ENCODE peak calls at places on chromosomes 11 and 22, in six cellular contexts. O, Z, S, R, C and V are unnamed samples.
A peak's percentile ranks its signal among the peaks of the same experiment; 100 is the strongest.

GRCh38 chr11:32210601-32211000 is 119.7 kb downstream of the RCN1 start:
- DNase-seq in O (no peak), Z (no peak), S (no peak), R (no peak), C (no peak), V (no peak)

GRCh38 chr22:44197271-44197670 is 16.5 kb downstream of the PARVG start:
- DNase-seq in O (no peak), Z (peak; percentile 26), S (no peak), R (no peak), C (no peak), V (no peak)

GRCh38 chr22:28560005-28560742 is 119.5 kb downstream of the TTC28 start:
- DNase-seq in O (no peak), Z (no peak), S (no peak), R (no peak), C (no peak), V (no peak)

GRCh38 chr11:74141274-74141695 is 29.5 kb downstream of the C2CD3 start:
- DNase-seq in O (no peak), Z (no peak), S (no peak), R (peak; percentile 11), C (no peak), V (no peak)

GRCh38 chr11:206002-206384 is 1.2 kb downstream of the BET1L start:
- DNase-seq in O (no peak), Z (no peak), S (peak; percentile 28), R (no peak), C (no peak), V (no peak)

GRCh38 chr11:116782728-116783127 is 5.1 kb downstream of the ZPR1 start:
- DNase-seq in O (no peak), Z (no peak), S (no peak), R (no peak), C (no peak), V (no peak)

GRCh38 chr22:28019360-28019759 is 100.3 kb upstream of the PITPNB start:
- DNase-seq in O (no peak), Z (no peak), S (peak; percentile 78), R (no peak), C (no peak), V (no peak)

GRCh38 chr11:68454767-68455166 is 5.8 kb upstream of the PPP6R3 start:
- DNase-seq in O (no peak), Z (no peak), S (no peak), R (peak; percentile 21), C (no peak), V (no peak)

GRCh38 chr11:31761636-31762035 is 49.5 kb downstream of the PAX6 start:
- DNase-seq in O (no peak), Z (no peak), S (no peak), R (no peak), C (no peak), V (no peak)

GRCh38 chr11:43756575-43756974 is 76.0 kb downstream of the HSD17B12 start:
- DNase-seq in O (no peak), Z (no peak), S (no peak), R (no peak), C (no peak), V (no peak)

GRCh38 chr11:19777342-19778102 is 64.9 kb downstream of the NAV2 start:
- DNase-seq in O (no peak), Z (no peak), S (no peak), R (peak; percentile 40), C (no peak), V (no peak)

GRCh38 chr11:111335596-111335995 is 37.2 kb downstream of the POU2AF3 start:
- DNase-seq in O (no peak), Z (no peak), S (no peak), R (no peak), C (no peak), V (no peak)

GRCh38 chr11:30798547-30799236 is 212.5 kb upstream of the MPPED2 start:
- DNase-seq in O (no peak), Z (no peak), S (no peak), R (no peak), C (no peak), V (no peak)

GRCh38 chr11:134410766-134411165 is 1.3 kb downstream of the B3GAT1 start:
- DNase-seq in O (no peak), Z (no peak), S (no peak), R (no peak), C (no peak), V (no peak)
- H3K4me3 ChIP-seq in O (no peak overlapping the region), Z (peak overlapping the region; percentile 49), S (no peak overlapping the region), R (peak overlapping the region; percentile 74), C (no peak overlapping the region), V (no peak overlapping the region)

GRCh38 chr11:78851883-78852586 is 277.4 kb upstream of the NARS2 start:
- DNase-seq in O (no peak), Z (no peak), S (no peak), R (no peak), C (no peak), V (no peak)
- H3K27ac ChIP-seq in O (no peak overlapping the region), Z (no peak overlapping the region), S (no peak overlapping the region), R (no peak overlapping the region), C (no peak overlapping the region), V (no peak overlapping the region)

GRCh38 chr11:63611395-63611747 is 2.9 kb downstream of the PLAAT3 start:
- DNase-seq in O (no peak), Z (no peak), S (no peak), R (no peak), C (no peak), V (no peak)
- H3K4me1 ChIP-seq in O (peaks cover 50% of the 10 kb centered on the region), Z (no peaks in the 10 kb centered on the region), S (peaks cover 24% of the 10 kb centered on the region), R (peaks cover 12% of the 10 kb centered on the region), C (peaks cover 63% of the 10 kb centered on the region), V (peaks cover 11% of the 10 kb centered on the region)

GRCh38 chr11:123301696-123302400 is 106.8 kb upstream of the CLMP start:
- DNase-seq in O (no peak), Z (peak; percentile 69), S (peak; percentile 72), R (peak; percentile 94), C (peak; percentile 16), V (no peak)

GRCh38 chr11:123299721-123300120 is 104.7 kb upstream of the CLMP start:
- DNase-seq in O (no peak), Z (no peak), S (no peak), R (no peak), C (no peak), V (no peak)

GRCh38 chr11:123298488-123299447 is 103.7 kb upstream of the CLMP start:
- DNase-seq in O (no peak), Z (no peak), S (no peak), R (no peak), C (no peak), V (no peak)

GRCh38 chr11:123302751-123303195 is 107.7 kb upstream of the CLMP start:
- DNase-seq in O (no peak), Z (no peak), S (no peak), R (peak; percentile 27), C (no peak), V (no peak)

DNA sequence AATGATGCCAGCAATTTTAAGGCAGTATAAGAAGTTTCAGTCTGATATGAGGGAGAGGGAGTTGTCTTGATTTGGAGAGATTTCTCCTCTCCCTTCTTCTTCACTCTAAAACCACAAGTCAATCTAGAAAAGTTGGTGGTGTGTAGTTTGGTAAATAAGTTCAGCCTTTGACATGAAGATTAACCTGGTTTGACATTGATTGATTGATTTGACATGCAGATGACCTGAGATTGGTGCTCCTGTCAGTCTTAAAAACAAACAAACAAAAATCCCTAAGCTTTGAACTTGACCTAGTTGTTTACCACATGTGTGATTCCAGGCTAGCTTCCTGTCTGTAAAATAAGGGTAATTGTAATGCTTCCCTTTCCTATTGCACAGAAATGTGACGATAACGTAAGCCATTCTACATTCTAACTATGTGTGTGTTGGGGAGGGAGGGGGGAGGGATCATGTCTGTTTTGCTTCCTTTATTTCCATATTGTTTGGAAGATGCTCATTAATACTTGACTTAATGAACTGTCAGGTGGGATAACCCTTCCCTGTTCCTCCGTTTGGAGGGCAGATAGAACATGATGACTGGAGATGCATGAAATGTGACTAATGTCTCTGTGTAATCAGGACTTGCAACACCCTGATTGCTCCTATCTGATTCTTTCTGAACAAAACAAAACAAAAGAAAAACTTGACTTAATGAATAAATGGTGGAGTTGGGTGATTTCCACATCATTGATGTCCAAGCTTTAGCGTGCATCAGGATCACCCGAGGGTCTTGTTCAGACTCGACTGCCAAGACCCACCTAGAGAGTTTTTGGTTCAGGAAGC is 106.0 kb upstream of the CLMP start:
- DNase-seq in O (no peak), Z (no peak), S (no peak), R (no peak), C (no peak), V (no peak)
- H3K4me3 ChIP-seq in O (peak overlapping the region; percentile 76), Z (peak overlapping the region; percentile 55), S (peak overlapping the region; percentile 26), R (no peak overlapping the region), C (peak overlapping the region; percentile 38), V (no peak overlapping the region)

GRCh38 chr11:112513417-112513816 is 252.8 kb upstream of the PLET1 start:
- DNase-seq in O (no peak), Z (no peak), S (no peak), R (no peak), C (no peak), V (no peak)
- H3K27ac ChIP-seq in O (no peak overlapping the region), Z (no peak overlapping the region), S (no peak overlapping the region), R (no peak overlapping the region), C (no peak overlapping the region), V (no peak overlapping the region)

DNA sequence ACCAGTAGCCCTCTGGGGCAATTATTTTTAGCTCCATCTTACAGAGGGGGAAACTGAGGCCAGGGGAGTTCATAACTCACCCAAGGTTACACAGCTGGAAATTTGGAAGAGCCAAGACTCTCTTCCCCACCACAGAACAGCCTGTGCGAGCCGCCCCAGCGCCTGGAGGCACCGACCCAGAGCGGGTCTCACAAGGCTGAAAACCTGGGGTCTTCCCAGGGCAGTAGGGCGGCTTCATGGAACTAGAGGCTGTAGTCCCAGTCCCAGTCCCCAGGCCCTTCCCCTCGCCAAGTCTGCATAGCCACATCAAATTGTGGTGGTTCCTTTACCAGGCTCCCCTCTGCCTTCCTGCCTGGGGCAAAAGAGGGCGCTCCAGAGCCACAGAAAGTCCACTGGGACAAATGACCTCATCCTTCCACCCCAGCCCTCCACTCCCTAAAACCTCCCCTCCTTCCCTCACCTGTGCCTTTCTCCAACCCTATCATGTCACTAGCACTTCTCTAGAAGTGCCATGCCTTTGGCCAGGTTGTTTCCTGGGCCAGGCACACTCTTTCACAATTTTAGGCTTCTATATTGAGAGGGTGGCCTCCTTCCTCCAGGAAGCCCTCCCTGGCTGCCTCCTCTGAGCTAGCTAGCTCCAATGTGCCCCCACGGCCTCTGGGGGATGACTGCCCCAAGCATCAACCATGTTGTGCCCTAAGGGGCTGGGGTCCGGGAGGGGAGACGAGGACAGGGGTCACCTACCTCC is 15.2 kb upstream of the CDC42EP1 start:
- DNase-seq in O (no peak), Z (peak; percentile 58), S (peak; percentile 89), R (peak; percentile 83), C (no peak), V (no peak)
- H3K4me1 ChIP-seq in O (peaks cover 59% of the 10 kb centered on the region), Z (peaks cover 10% of the 10 kb centered on the region), S (peaks cover 36% of the 10 kb centered on the region), R (peaks cover 30% of the 10 kb centered on the region), C (peaks cover 57% of the 10 kb centered on the region), V (peaks cover 5% of the 10 kb centered on the region)

DNA sequence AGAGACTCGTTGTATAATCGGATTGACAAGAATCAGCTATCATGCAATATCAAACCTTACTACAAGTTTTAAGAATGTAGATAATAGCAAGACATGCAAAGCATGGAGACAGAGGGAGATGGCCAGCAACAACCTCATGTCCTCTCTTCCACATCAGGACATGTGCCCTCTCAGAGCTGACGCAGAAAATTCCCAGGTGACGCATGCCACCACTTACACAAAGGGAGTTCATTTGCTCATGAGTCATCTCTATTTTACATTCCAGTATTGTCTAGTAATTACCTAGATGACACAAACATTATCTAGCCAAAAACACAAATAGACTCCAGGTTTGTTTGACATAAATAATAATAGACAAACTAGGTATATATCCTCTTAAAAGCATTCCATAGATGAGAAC is 38.1 kb upstream of the OPCML start:
- DNase-seq in O (no peak), Z (no peak), S (no peak), R (no peak), C (no peak), V (no peak)
- H3K4me3 ChIP-seq in O (no peak overlapping the region), Z (no peak overlapping the region), S (no peak overlapping the region), R (no peak overlapping the region), C (no peak overlapping the region), V (no peak overlapping the region)